ENCODE peak calls at places on chromosomes 16 and 17, in nine cellular contexts. One of them, this sample, is unnamed.

GRCh38 chr17:7946441-7946840 is 14.4 kb downstream of the CNTROB start:
- DNase-seq in stomach: no peak
- DNase-seq in HepG2: no peak
- DNase-seq in transverse colon: no peak
- DNase-seq in H1: no peak
- DNase-seq in GM12878: no peak
- DNase-seq in suprapubic skin: no peak
- DNase-seq in esophagus muscularis mucosa: no peak
- DNase-seq in SK-N-SH: no peak
- DNase-seq in this sample: no peak

GRCh38 chr17:45228985-45229517 is 7.4 kb downstream of the FMNL1 start:
- DNase-seq in stomach: peak; percentile 70
- DNase-seq in HepG2: peak; percentile 56
- DNase-seq in transverse colon: peak; percentile 87
- DNase-seq in H1: no peak
- DNase-seq in GM12878: peak; percentile 68
- DNase-seq in suprapubic skin: peak; percentile 96
- DNase-seq in esophagus muscularis mucosa: peak; percentile 95
- DNase-seq in SK-N-SH: no peak
- DNase-seq in this sample: peak; percentile 95

GRCh38 chr17:37791434-37791833 is 46.6 kb upstream of the HNF1B start:
- DNase-seq in stomach: peak; percentile 30
- DNase-seq in HepG2: peak; percentile 45
- DNase-seq in transverse colon: peak; percentile 37
- DNase-seq in H1: no peak
- DNase-seq in GM12878: no peak
- DNase-seq in suprapubic skin: no peak
- DNase-seq in esophagus muscularis mucosa: no peak
- DNase-seq in SK-N-SH: peak; percentile 19
- DNase-seq in this sample: no peak

GRCh38 chr16:12735805-12736204 is 67.9 kb downstream of the CPPED1 start:
- DNase-seq in stomach: no peak
- DNase-seq in HepG2: no peak
- DNase-seq in transverse colon: no peak
- DNase-seq in H1: no peak
- DNase-seq in GM12878: no peak
- DNase-seq in suprapubic skin: peak; percentile 62
- DNase-seq in esophagus muscularis mucosa: no peak
- DNase-seq in SK-N-SH: no peak
- DNase-seq in this sample: no peak

GRCh38 chr16:4376820-4377572 is 5.3 kb downstream of the VASN start:
- DNase-seq in stomach: no peak
- DNase-seq in HepG2: no peak
- DNase-seq in transverse colon: no peak
- DNase-seq in H1: no peak
- DNase-seq in GM12878: no peak
- DNase-seq in suprapubic skin: no peak
- DNase-seq in esophagus muscularis mucosa: no peak
- DNase-seq in SK-N-SH: no peak
- DNase-seq in this sample: no peak

GRCh38 chr16:69324013-69324531 is 6.3 kb downstream of the PDF start:
- DNase-seq in stomach: peak; percentile 76
- DNase-seq in HepG2: no peak
- DNase-seq in transverse colon: peak; percentile 65
- DNase-seq in H1: no peak
- DNase-seq in GM12878: no peak
- DNase-seq in suprapubic skin: no peak
- DNase-seq in esophagus muscularis mucosa: no peak
- DNase-seq in SK-N-SH: peak; percentile 57
- DNase-seq in this sample: no peak

GRCh38 chr17:27873746-27874145 is 19.4 kb downstream of the LYRM9 start:
- DNase-seq in stomach: no peak
- DNase-seq in HepG2: no peak
- DNase-seq in transverse colon: no peak
- DNase-seq in H1: no peak
- DNase-seq in GM12878: no peak
- DNase-seq in suprapubic skin: no peak
- DNase-seq in esophagus muscularis mucosa: no peak
- DNase-seq in SK-N-SH: no peak
- DNase-seq in this sample: no peak

GRCh38 chr17:55433029-55433628 is 11.5 kb upstream of the MMD start:
- DNase-seq in stomach: no peak
- DNase-seq in HepG2: peak; percentile 85
- DNase-seq in transverse colon: no peak
- DNase-seq in H1: no peak
- DNase-seq in GM12878: no peak
- DNase-seq in suprapubic skin: no peak
- DNase-seq in esophagus muscularis mucosa: no peak
- DNase-seq in SK-N-SH: no peak
- DNase-seq in this sample: no peak

GRCh38 chr17:7226721-7227710 is 7.3 kb downstream of the ACADVL start:
- DNase-seq in stomach: no peak
- DNase-seq in HepG2: no peak
- DNase-seq in transverse colon: no peak
- DNase-seq in H1: no peak
- DNase-seq in GM12878: no peak
- DNase-seq in suprapubic skin: no peak
- DNase-seq in esophagus muscularis mucosa: no peak
- DNase-seq in SK-N-SH: no peak
- DNase-seq in this sample: no peak

GRCh38 chr17:1942066-1942365 is 83.1 kb downstream of the RTN4RL1 start:
- DNase-seq in stomach: no peak
- DNase-seq in HepG2: no peak
- DNase-seq in transverse colon: no peak
- DNase-seq in H1: no peak
- DNase-seq in GM12878: no peak
- DNase-seq in suprapubic skin: no peak
- DNase-seq in esophagus muscularis mucosa: no peak
- DNase-seq in SK-N-SH: no peak
- DNase-seq in this sample: no peak

GRCh38 chr16:72878301-72879269 is 169.3 kb downstream of the ZFHX3 start:
- DNase-seq in stomach: no peak
- DNase-seq in HepG2: peak; percentile 95
- DNase-seq in transverse colon: no peak
- DNase-seq in H1: no peak
- DNase-seq in GM12878: no peak
- DNase-seq in suprapubic skin: no peak
- DNase-seq in esophagus muscularis mucosa: no peak
- DNase-seq in SK-N-SH: peak; percentile 33
- DNase-seq in this sample: peak; percentile 2

GRCh38 chr16:66561381-66562080 is 4.7 kb upstream of the CMTM1 start:
- DNase-seq in stomach: no peak
- DNase-seq in HepG2: no peak
- DNase-seq in transverse colon: no peak
- DNase-seq in H1: no peak
- DNase-seq in GM12878: no peak
- DNase-seq in suprapubic skin: no peak
- DNase-seq in esophagus muscularis mucosa: no peak
- DNase-seq in SK-N-SH: no peak
- DNase-seq in this sample: no peak

GRCh38 chr16:35596467-35596866 is 2137.1 kb downstream of the TP53TG3F start:
- DNase-seq in stomach: no peak
- DNase-seq in HepG2: no peak
- DNase-seq in transverse colon: no peak
- DNase-seq in H1: no peak
- DNase-seq in GM12878: no peak
- DNase-seq in suprapubic skin: no peak
- DNase-seq in esophagus muscularis mucosa: peak; percentile 47
- DNase-seq in SK-N-SH: no peak
- DNase-seq in this sample: no peak

GRCh38 chr17:17171186-17171585 is 34.9 kb downstream of the PLD6 start:
- DNase-seq in stomach: no peak
- DNase-seq in HepG2: no peak
- DNase-seq in transverse colon: no peak
- DNase-seq in H1: no peak
- DNase-seq in GM12878: no peak
- DNase-seq in suprapubic skin: no peak
- DNase-seq in esophagus muscularis mucosa: no peak
- DNase-seq in SK-N-SH: no peak
- DNase-seq in this sample: no peak

GRCh38 chr17:17168401-17168800 is 37.7 kb downstream of the PLD6 start:
- DNase-seq in stomach: no peak
- DNase-seq in HepG2: no peak
- DNase-seq in transverse colon: no peak
- DNase-seq in H1: no peak
- DNase-seq in GM12878: no peak
- DNase-seq in suprapubic skin: no peak
- DNase-seq in esophagus muscularis mucosa: no peak
- DNase-seq in SK-N-SH: no peak
- DNase-seq in this sample: no peak

GRCh38 chr17:17171991-17172939 is 33.9 kb downstream of the PLD6 start:
- DNase-seq in stomach: no peak
- DNase-seq in HepG2: no peak
- DNase-seq in transverse colon: no peak
- DNase-seq in H1: no peak
- DNase-seq in GM12878: no peak
- DNase-seq in suprapubic skin: no peak
- DNase-seq in esophagus muscularis mucosa: no peak
- DNase-seq in SK-N-SH: no peak
- DNase-seq in this sample: no peak

GRCh38 chr17:17169396-17169795 is 36.7 kb downstream of the PLD6 start:
- DNase-seq in stomach: no peak
- DNase-seq in HepG2: no peak
- DNase-seq in transverse colon: no peak
- DNase-seq in H1: no peak
- DNase-seq in GM12878: no peak
- DNase-seq in suprapubic skin: no peak
- DNase-seq in esophagus muscularis mucosa: no peak
- DNase-seq in SK-N-SH: no peak
- DNase-seq in this sample: no peak

DNA sequence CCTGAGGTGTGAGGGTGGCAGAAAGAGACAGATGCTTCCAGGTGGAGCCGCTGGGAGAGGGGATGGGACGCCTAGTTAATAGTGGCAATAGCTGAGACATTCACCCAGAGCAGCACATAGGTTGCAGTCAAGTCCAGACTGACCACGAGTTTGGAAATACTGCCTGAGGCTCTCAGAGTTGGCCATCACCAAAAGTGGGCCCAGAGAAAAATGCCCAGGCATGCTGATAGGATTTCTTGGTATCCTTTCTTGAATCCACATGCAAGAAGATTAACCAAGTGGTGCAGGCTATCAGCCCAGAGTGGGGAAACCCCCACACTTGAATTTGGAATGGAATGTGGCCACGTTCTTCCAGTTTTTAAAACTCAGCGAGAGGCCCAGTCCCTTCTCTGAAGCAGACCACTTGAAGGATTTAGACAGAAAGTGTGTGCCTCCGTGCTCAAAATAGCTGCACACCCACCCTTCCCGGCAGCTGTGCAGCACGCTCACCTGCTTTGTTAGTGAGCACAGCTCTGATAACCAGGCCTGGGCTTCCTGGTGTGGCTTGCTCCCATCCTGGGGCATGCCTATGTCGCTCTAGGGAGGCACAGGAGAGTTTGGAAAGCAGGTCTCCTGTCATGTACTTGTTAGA is 35.7 kb downstream of the PLD6 start:
- DNase-seq in stomach: no peak
- DNase-seq in HepG2: no peak
- DNase-seq in transverse colon: no peak
- DNase-seq in H1: no peak
- DNase-seq in GM12878: no peak
- DNase-seq in suprapubic skin: no peak
- DNase-seq in esophagus muscularis mucosa: no peak
- DNase-seq in SK-N-SH: no peak
- DNase-seq in this sample: no peak
- H3K36me3 ChIP-seq in stomach: peaks cover 99% of the 10 kb centered on the region
- H3K36me3 ChIP-seq in HepG2: peaks cover 18% of the 10 kb centered on the region
- H3K36me3 ChIP-seq in transverse colon: no peaks in the 10 kb centered on the region
- H3K36me3 ChIP-seq in H1: peaks cover 10% of the 10 kb centered on the region
- H3K36me3 ChIP-seq in GM12878: peaks cover 10% of the 10 kb centered on the region
- H3K36me3 ChIP-seq in suprapubic skin: peaks cover 84% of the 10 kb centered on the region
- H3K36me3 ChIP-seq in esophagus muscularis mucosa: peaks cover 48% of the 10 kb centered on the region
- H3K36me3 ChIP-seq in SK-N-SH: peaks cover 87% of the 10 kb centered on the region
- H3K36me3 ChIP-seq in this sample: peaks cover 59% of the 10 kb centered on the region

GRCh38 chr17:81509048-81509686 is 3.4 kb downstream of the ACTG1 start:
- DNase-seq in stomach: no peak
- DNase-seq in HepG2: peak; percentile 63
- DNase-seq in transverse colon: peak; percentile 48
- DNase-seq in H1: no peak
- DNase-seq in GM12878: no peak
- DNase-seq in suprapubic skin: no peak
- DNase-seq in esophagus muscularis mucosa: no peak
- DNase-seq in SK-N-SH: no peak
- DNase-seq in this sample: no peak
- TF ChIP-seq POLR2AphosphoS5 in stomach: no peak
- TF ChIP-seq POLR2AphosphoS5 in HepG2: peak; percentile 75
- TF ChIP-seq POLR2AphosphoS5 in transverse colon: no peak
- TF ChIP-seq POLR2AphosphoS5 in H1: peak; percentile 64
- TF ChIP-seq POLR2AphosphoS5 in GM12878: peak; percentile 87
- TF ChIP-seq POLR2AphosphoS5 in suprapubic skin: no peak
- TF ChIP-seq POLR2AphosphoS5 in esophagus muscularis mucosa: peak; percentile 7
- TF ChIP-seq POLR2AphosphoS5 in SK-N-SH: peak; percentile 71
- TF ChIP-seq POLR2AphosphoS5 in this sample: no peak

GRCh38 chr16:89117975-89118289 is 24.3 kb downstream of the ACSF3 start:
- DNase-seq in stomach: no peak
- DNase-seq in HepG2: no peak
- DNase-seq in transverse colon: no peak
- DNase-seq in H1: no peak
- DNase-seq in GM12878: no peak
- DNase-seq in suprapubic skin: no peak
- DNase-seq in esophagus muscularis mucosa: no peak
- DNase-seq in SK-N-SH: no peak
- DNase-seq in this sample: no peak

GRCh38 chr16:89119161-89119621 is 25.5 kb downstream of the ACSF3 start:
- DNase-seq in stomach: no peak
- DNase-seq in HepG2: no peak
- DNase-seq in transverse colon: no peak
- DNase-seq in H1: no peak
- DNase-seq in GM12878: no peak
- DNase-seq in suprapubic skin: no peak
- DNase-seq in esophagus muscularis mucosa: no peak
- DNase-seq in SK-N-SH: no peak
- DNase-seq in this sample: no peak

GRCh38 chr16:89118361-89119061 is 24.9 kb downstream of the ACSF3 start:
- DNase-seq in stomach: no peak
- DNase-seq in HepG2: peak; percentile 77
- DNase-seq in transverse colon: peak; percentile 3
- DNase-seq in H1: no peak
- DNase-seq in GM12878: no peak
- DNase-seq in suprapubic skin: no peak
- DNase-seq in esophagus muscularis mucosa: no peak
- DNase-seq in SK-N-SH: no peak
- DNase-seq in this sample: no peak

GRCh38 chr16:89116341-89117238 is 22.9 kb downstream of the ACSF3 start:
- DNase-seq in stomach: no peak
- DNase-seq in HepG2: no peak
- DNase-seq in transverse colon: peak; percentile 6
- DNase-seq in H1: no peak
- DNase-seq in GM12878: no peak
- DNase-seq in suprapubic skin: no peak
- DNase-seq in esophagus muscularis mucosa: no peak
- DNase-seq in SK-N-SH: no peak
- DNase-seq in this sample: no peak

GRCh38 chr16:89117239-89117974 is 23.8 kb downstream of the ACSF3 start:
- DNase-seq in stomach: no peak
- DNase-seq in HepG2: no peak
- DNase-seq in transverse colon: peak; percentile 5
- DNase-seq in H1: no peak
- DNase-seq in GM12878: no peak
- DNase-seq in suprapubic skin: no peak
- DNase-seq in esophagus muscularis mucosa: no peak
- DNase-seq in SK-N-SH: no peak
- DNase-seq in this sample: no peak
- TF ChIP-seq EP300 in stomach: no peak
- TF ChIP-seq EP300 in HepG2: no peak
- TF ChIP-seq EP300 in transverse colon: no peak
- TF ChIP-seq EP300 in H1: no peak
- TF ChIP-seq EP300 in GM12878: no peak
- TF ChIP-seq EP300 in suprapubic skin: no peak
- TF ChIP-seq EP300 in esophagus muscularis mucosa: no peak
- TF ChIP-seq EP300 in SK-N-SH: no peak
- TF ChIP-seq EP300 in this sample: no peak

GRCh38 chr16:3036726-3037315 is at the start of gene BICDL2:
- DNase-seq in stomach: peak; percentile 74
- DNase-seq in HepG2: no peak
- DNase-seq in transverse colon: peak; percentile 87
- DNase-seq in H1: peak; percentile 90
- DNase-seq in GM12878: no peak
- DNase-seq in suprapubic skin: no peak
- DNase-seq in esophagus muscularis mucosa: no peak
- DNase-seq in SK-N-SH: no peak
- DNase-seq in this sample: peak; percentile 67
- H3K36me3 ChIP-seq in stomach: no peaks in the 10 kb centered on the region
- H3K36me3 ChIP-seq in HepG2: no peaks in the 10 kb centered on the region
- H3K36me3 ChIP-seq in transverse colon: no peaks in the 10 kb centered on the region
- H3K36me3 ChIP-seq in H1: no peaks in the 10 kb centered on the region
- H3K36me3 ChIP-seq in GM12878: no peaks in the 10 kb centered on the region
- H3K36me3 ChIP-seq in suprapubic skin: no peaks in the 10 kb centered on the region
- H3K36me3 ChIP-seq in esophagus muscularis mucosa: no peaks in the 10 kb centered on the region
- H3K36me3 ChIP-seq in SK-N-SH: no peaks in the 10 kb centered on the region
- H3K36me3 ChIP-seq in this sample: no peaks in the 10 kb centered on the region